ENCODE peak calls at places on chromosomes 12 and 14, in seven cellular contexts. F is cardiac fibroblast, Y is astrocyte of the spinal cord, E is WERI-Rb-1, U is CMK, L is NCI-H69, M is renal cortical epithelial cell. Z is an unnamed sample.

GRCh38 chr12:108379761-108380160 is 40.6 kb upstream of the CMKLR1 start:
- DNase-seq in F (no peak), U (no peak), M (no peak), E (no peak), Y (no peak), L (no peak), Z (no peak)

GRCh38 chr14:96762650-96763049 is 34.5 kb upstream of the VRK1 start:
- DNase-seq in M (peak; percentile 54), E (peak; percentile 35), U (peak; percentile 55), Y (peak; percentile 47), F (peak; percentile 77), L (peak; percentile 85), Z (peak; percentile 81)

GRCh38 chr14:26598081-26598671 is 343 bp upstream of the NOVA1 start:
- DNase-seq in U (no peak), E (peak; percentile 83), Y (peak; percentile 90), F (peak; percentile 88), M (peak; percentile 85), L (peak; percentile 97), Z (peak; percentile 83)

GRCh38 chr12:66964629-66965028 is 285.8 kb upstream of the GRIP1 start:
- DNase-seq in Y (peak; percentile 78), U (no peak), E (no peak), L (no peak), M (peak; percentile 77), F (no peak), Z (no peak)

GRCh38 chr14:52790011-52790755 is 1.2 kb downstream of the GNPNAT1 start:
- DNase-seq in M (no peak), L (peak; percentile 60), E (no peak), Y (peak; percentile 10), U (no peak), F (peak; percentile 31), Z (no peak)

GRCh38 chr14:61601923-61602732 is 93.2 kb upstream of the HIF1A start:
- DNase-seq in E (peak; percentile 84), M (no peak), U (no peak), F (no peak), L (no peak), Y (peak; percentile 23), Z (no peak)

GRCh38 chr14:105021656-105022275 is 883 bp upstream of the CDCA4 start:
- DNase-seq in U (no peak), E (peak; percentile 85), Y (no peak), F (no peak), M (peak; percentile 44), L (peak; percentile 87), Z (peak; percentile 11)

GRCh38 chr12:103901518-103902173 is 28.6 kb upstream of the HSP90B1 start:
- DNase-seq in L (peak; percentile 51), E (no peak), U (no peak), Y (no peak), F (no peak), M (no peak), Z (no peak)

GRCh38 chr14:81313200-81313599 is 86.9 kb downstream of the STON2 start:
- DNase-seq in E (no peak), U (no peak), F (no peak), L (no peak), M (no peak), Y (no peak), Z (no peak)

GRCh38 chr12:119262388-119262787 is 72.1 kb upstream of the CCDC60 start:
- DNase-seq in U (no peak), F (peak; percentile 1), E (no peak), Y (no peak), L (no peak), M (no peak), Z (no peak)

GRCh38 chr12:107027304-107028053 is 40.5 kb upstream of the MTERF2 start:
- DNase-seq in E (no peak), F (peak; percentile 98), M (peak; percentile 98), U (no peak), Y (peak; percentile 97), L (peak; percentile 70), Z (no peak)

GRCh38 chr14:38016497-38016896 is 191.2 kb upstream of the SSTR1 start:
- DNase-seq in U (no peak), E (peak; percentile 31), Y (no peak), F (peak; percentile 6), M (no peak), L (peak; percentile 26), Z (no peak)

GRCh38 chr14:97977711-97978261 is 1180.6 kb downstream of the VRK1 start:
- DNase-seq in L (peak; percentile 91), E (no peak), F (no peak), Y (peak; percentile 29), M (peak; percentile 51), U (no peak), Z (no peak)

GRCh38 chr12:105225505-105225904 is 10.5 kb downstream of the APPL2 start:
- DNase-seq in E (no peak), Y (no peak), F (no peak), M (no peak), U (no peak), L (no peak), Z (no peak)

GRCh38 chr12:76866146-76866545 is 12.7 kb downstream of the CSRP2 start:
- DNase-seq in F (no peak), E (peak; percentile 37), U (no peak), M (no peak), L (no peak), Y (peak; percentile 47), Z (peak; percentile 66)

GRCh38 chr14:50762001-50762930 is 68.7 kb downstream of the NIN start:
- DNase-seq in E (no peak), M (peak; percentile 9), U (no peak), F (peak; percentile 85), Y (peak; percentile 84), L (no peak), Z (no peak)

GRCh38 chr14:89429206-89430091 is 12.4 kb upstream of the FOXN3 start:
- DNase-seq in M (peak; percentile 89), L (peak; percentile 95), U (no peak), Y (peak; percentile 48), F (peak; percentile 14), E (no peak), Z (no peak)

GRCh38 chr12:49853671-49854070 is 10.8 kb upstream of the BCDIN3D start:
- DNase-seq in E (no peak), F (no peak), L (no peak), M (no peak), U (no peak), Y (no peak), Z (no peak)

GRCh38 chr12:26857465-26858176 is 24.6 kb upstream of the ITPR2 start:
- DNase-seq in M (no peak), F (peak; percentile 5), Y (no peak), L (peak; percentile 69), E (no peak), U (no peak), Z (no peak)

GRCh38 chr14:34043627-34044372 is 92.9 kb upstream of the EGLN3 start:
- DNase-seq in F (peak; percentile 59), M (peak; percentile 85), L (no peak), E (no peak), Y (no peak), U (no peak), Z (no peak)

GRCh38 chr14:23895480-23895879 is 58.1 kb upstream of the DHRS4 start:
- DNase-seq in U (no peak), F (peak; percentile 2), Y (no peak), L (no peak), E (no peak), M (no peak), Z (no peak)

GRCh38 chr14:57486767-57487379 is 6.8 kb downstream of the CCDC198 start:
- DNase-seq in U (no peak), Y (peak; percentile 56), E (peak; percentile 11), M (peak; percentile 86), L (peak; percentile 73), F (peak; percentile 61), Z (peak; percentile 32)

GRCh38 chr12:34286934-34287333 is 264.6 kb downstream of the ALG10 start:
- DNase-seq in F (no peak), M (no peak), Y (no peak), U (no peak), E (no peak), L (no peak), Z (no peak)

GRCh38 chr14:35331605-35332516 is 39.7 kb downstream of the PSMA6 start:
- DNase-seq in E (no peak), M (peak; percentile 84), Y (peak; percentile 47), U (no peak), F (peak; percentile 40), L (peak; percentile 37), Z (no peak)

GRCh38 chr12:52580496-52580895 is 6.9 kb upstream of the KRT74 start:
- DNase-seq in M (no peak), E (no peak), F (no peak), U (no peak), Y (no peak), L (peak; percentile 84), Z (no peak)

GRCh38 chr14:101730626-101731186 is 30.8 kb upstream of the PPP2R5C start:
- DNase-seq in M (no peak), Y (no peak), L (peak; percentile 21), F (no peak), U (no peak), E (no peak), Z (no peak)

GRCh38 chr14:96105921-96106441 is 66.8 kb downstream of the C14orf132 start:
- DNase-seq in U (no peak), L (no peak), Y (no peak), M (peak; percentile 38), E (no peak), F (no peak), Z (no peak)

GRCh38 chr12:65825573-65826512 is 1.6 kb downstream of the HMGA2 start:
- DNase-seq in E (peak; percentile 31), L (peak; percentile 11), F (peak; percentile 42), Y (no peak), U (no peak), M (no peak), Z (no peak)

GRCh38 chr14:74955229-74955999 is at the start of gene PGF:
- DNase-seq in E (peak; percentile 80), U (no peak), L (peak; percentile 83), Y (peak; percentile 30), M (no peak), F (peak; percentile 44), Z (no peak)

GRCh38 chr12:65779091-65779642 is 45.1 kb upstream of the HMGA2 start:
- DNase-seq in U (no peak), L (no peak), Y (peak; percentile 43), M (peak; percentile 71), F (peak; percentile 80), E (no peak), Z (no peak)

GRCh38 chr12:12976366-12976765 is 23.7 kb downstream of the HEBP1 start:
- DNase-seq in U (no peak), Y (peak; percentile 92), E (no peak), L (no peak), M (peak; percentile 95), F (peak; percentile 98), Z (no peak)

GRCh38 chr14:75221797-75222196 is 45.4 kb upstream of the TMED10 start:
- DNase-seq in F (no peak), Y (no peak), M (no peak), U (no peak), E (no peak), L (no peak), Z (no peak)

GRCh38 chr14:94936901-94937321 is 167.0 kb upstream of the GSC start:
- DNase-seq in M (no peak), F (no peak), L (peak; percentile 49), E (peak; percentile 27), Y (no peak), U (no peak), Z (no peak)

GRCh38 chr14:100783630-100784321 is 42.1 kb upstream of the MEG3 start:
- DNase-seq in E (peak; percentile 64), M (no peak), U (no peak), Y (no peak), L (peak; percentile 98), F (no peak), Z (peak; percentile 49)

GRCh38 chr12:25835385-25835784 is 123.1 kb upstream of the RASSF8 start:
- DNase-seq in L (no peak), F (no peak), U (no peak), E (no peak), Y (no peak), M (no peak), Z (no peak)

GRCh38 chr14:99393059-99393655 is 87.5 kb downstream of the SETD3 start:
- DNase-seq in L (peak; percentile 56), U (peak; percentile 8), M (peak; percentile 28), E (peak; percentile 60), Y (no peak), F (peak; percentile 47), Z (no peak)

GRCh38 chr12:118633071-118633470 is 256.7 kb downstream of the SUDS3 start:
- DNase-seq in L (no peak), Y (no peak), U (no peak), E (no peak), M (no peak), F (no peak), Z (no peak)

Z was measured in NCI-H187 treated with DMSO at 0.1 percent for 48 hours.